ENCODE peak calls at places on chromosomes 11 and 22, in four cellular contexts. U is HCT116, V is H1, Y is K562. I is an unnamed sample.

GRCh38 chr11:66842896-66843775 is at the start of gene RCE1:
- DNase-seq in U (peak; percentile 65), V (no peak), Y (peak; percentile 95), I (peak; percentile 71)

GRCh38 chr11:84714316-84714780 is 912.8 kb downstream of the DLG2 start:
- DNase-seq in U (peak; percentile 12), V (no peak), Y (peak; percentile 25), I (peak; percentile 58)

GRCh38 chr11:819943-820649 is 1.4 kb downstream of the PNPLA2 start:
- DNase-seq in U (peak; percentile 85), V (no peak), Y (peak; percentile 80), I (peak; percentile 94)

GRCh38 chr11:35364101-35364780 is 55.1 kb downstream of the SLC1A2 start:
- DNase-seq in U (peak; percentile 29), V (no peak), Y (no peak), I (no peak)

GRCh38 chr11:75223954-75224643 is 16.5 kb upstream of the TPBGL start:
- DNase-seq in U (no peak), V (no peak), Y (peak; percentile 37), I (peak; percentile 17)

GRCh38 chr22:36465232-36466021 is 16.0 kb downstream of the TXN2 start:
- DNase-seq in U (peak; percentile 86), V (no peak), Y (no peak), I (peak; percentile 31)

GRCh38 chr11:111193924-111194490 is 51.5 kb upstream of the POU2AF2 start:
- DNase-seq in U (no peak), V (no peak), Y (no peak), I (no peak)

GRCh38 chr22:44261861-44262595 is 50.7 kb downstream of the SHISAL1 start:
- DNase-seq in U (no peak), V (no peak), Y (no peak), I (no peak)

GRCh38 chr11:5380740-5381342 is 2.8 kb upstream of the OR51M1 start:
- DNase-seq in U (peak; percentile 36), V (peak; percentile 31), Y (peak; percentile 53), I (peak; percentile 52)

GRCh38 chr11:2555376-2555775 is 110.6 kb downstream of the KCNQ1 start:
- DNase-seq in U (no peak), V (no peak), Y (no peak), I (no peak)

GRCh38 chr22:34111210-34111824 is 191.0 kb upstream of the LARGE1 start:
- DNase-seq in U (no peak), V (no peak), Y (peak; percentile 11), I (peak; percentile 22)

GRCh38 chr11:125950696-125951645 is 5.1 kb downstream of the VSIG10L2 start:
- DNase-seq in U (no peak), V (no peak), Y (no peak), I (no peak)

GRCh38 chr22:44429941-44430587 is 68.0 kb downstream of the RTL6 start:
- DNase-seq in U (no peak), V (no peak), Y (no peak), I (no peak)

GRCh38 chr22:40324468-40325305 is 21.6 kb upstream of the ADSL start:
- DNase-seq in U (no peak), V (no peak), Y (no peak), I (no peak)

GRCh38 chr11:4187055-4187988 is 92.7 kb downstream of the RRM1 start:
- DNase-seq in U (peak; percentile 29), V (peak; percentile 60), Y (peak; percentile 87), I (peak; percentile 39)

GRCh38 chr22:37172266-37173245 is 15.5 kb downstream of the C1QTNF6 start:
- DNase-seq in U (no peak), V (no peak), Y (no peak), I (no peak)

GRCh38 chr22:27930246-27931060 is 11.4 kb upstream of the PITPNB start:
- DNase-seq in U (no peak), V (no peak), Y (no peak), I (no peak)

GRCh38 chr11:78715639-78716311 is 141.1 kb upstream of the NARS2 start:
- DNase-seq in U (peak; percentile 73), V (peak; percentile 69), Y (peak; percentile 59), I (peak; percentile 57)

GRCh38 chr11:888290-889212 is 22.1 kb downstream of the CHID1 start:
- DNase-seq in U (no peak), V (no peak), Y (no peak), I (no peak)

GRCh38 chr11:65885808-65886536 is 2.3 kb downstream of the FIBP start:
- DNase-seq in U (no peak), V (no peak), Y (no peak), I (no peak)

GRCh38 chr11:16814410-16815046 is 76.1 kb downstream of the C11orf58 start:
- DNase-seq in U (no peak), V (no peak), Y (no peak), I (no peak)

GRCh38 chr11:47941907-47942558 is 38.3 kb upstream of the PTPRJ start:
- DNase-seq in U (no peak), V (no peak), Y (no peak), I (peak; percentile 68)

GRCh38 chr11:31240340-31240904 is 129.1 kb downstream of the DCDC1 start:
- DNase-seq in U (peak; percentile 59), V (no peak), Y (peak; percentile 24), I (peak; percentile 59)

GRCh38 chr22:17370766-17371181 is 1.5 kb downstream of the CECR2 start:
- DNase-seq in U (no peak), V (no peak), Y (no peak), I (no peak)

GRCh38 chr22:28139993-28140392 is 220.9 kb upstream of the PITPNB start:
- DNase-seq in U (no peak), V (no peak), Y (no peak), I (no peak)

GRCh38 chr22:25482868-25483639 is 81.4 kb upstream of the GRK3 start:
- DNase-seq in U (no peak), V (no peak), Y (no peak), I (no peak)

GRCh38 chr22:36954251-36955014 is 41.0 kb downstream of the CSF2RB start:
- DNase-seq in U (no peak), V (no peak), Y (no peak), I (no peak)

GRCh38 chr11:29227816-29228215 is 789.0 kb downstream of the KCNA4 start:
- DNase-seq in U (no peak), V (no peak), Y (no peak), I (no peak)

GRCh38 chr22:41487037-41487963 is 18.4 kb downstream of the ACO2 start:
- DNase-seq in U (no peak), V (no peak), Y (no peak), I (no peak)

DNA sequence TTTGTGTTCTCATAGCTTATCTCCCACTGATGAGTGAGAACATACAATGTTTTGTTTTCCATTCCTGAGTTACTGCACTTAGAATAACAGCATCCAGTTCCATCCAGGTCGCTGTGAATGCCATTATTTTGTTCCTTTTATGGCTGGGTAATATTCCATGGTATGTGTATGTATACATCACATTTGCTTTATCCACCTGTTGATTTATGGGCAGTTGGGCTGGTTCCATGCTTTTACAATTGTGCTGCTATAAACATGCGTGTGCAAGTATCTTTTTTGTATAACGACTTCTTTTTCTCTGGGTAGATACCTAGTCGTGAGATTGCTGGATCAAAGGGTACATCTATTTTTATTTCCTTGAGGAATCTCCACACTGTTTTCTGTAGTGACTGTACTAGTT is 74.8 kb downstream of the ZNF280B start:
- DNase-seq in U (no peak), V (no peak), Y (no peak), I (no peak)
- H3K9ac ChIP-seq in U (no peak overlapping the region), V (no peak overlapping the region), Y (no peak overlapping the region), I (no peak overlapping the region)

DNA sequence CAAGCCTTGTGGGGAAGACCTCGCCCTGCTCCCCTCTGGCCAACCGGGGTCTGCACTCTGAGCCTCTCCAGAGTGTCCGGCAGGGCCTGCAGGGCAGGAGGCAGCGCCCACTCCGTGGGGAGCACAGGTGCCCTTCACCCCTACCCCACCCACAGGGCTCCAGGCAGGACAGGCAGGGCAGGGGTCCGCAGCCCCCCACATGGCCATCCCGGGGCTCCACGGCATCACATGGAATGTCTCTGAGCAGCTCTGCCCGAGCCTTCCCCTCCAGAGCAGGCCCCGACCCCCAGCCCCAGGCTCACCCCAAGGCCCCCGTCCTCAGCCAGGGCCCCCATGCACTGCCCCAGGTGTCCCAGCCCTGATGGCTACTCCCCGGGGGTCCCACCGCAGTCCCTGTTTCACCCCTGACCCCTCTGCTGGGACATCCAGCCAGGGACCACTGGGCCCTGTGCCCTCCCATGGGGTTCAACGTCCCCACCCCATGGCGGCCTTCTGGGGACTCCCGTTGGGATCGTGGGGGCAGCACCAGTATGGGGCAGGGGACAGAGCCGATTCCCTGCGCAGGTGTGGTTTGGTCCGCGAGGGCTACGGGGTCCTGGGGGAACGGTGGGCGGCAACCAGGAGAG is 77.7 kb downstream of the BRD1 start:
- DNase-seq in U (no peak), V (no peak), Y (peak; percentile 2), I (no peak)
- TF ChIP-seq ZNF274 in U (no peak), V (no peak), Y (no peak), I (no peak)

GRCh38 chr22:35456757-35457156 is 56.8 kb downstream of the MCM5 start:
- DNase-seq in U (no peak), V (no peak), Y (no peak), I (no peak)

GRCh38 chr22:35459423-35459894 is 59.5 kb downstream of the MCM5 start:
- DNase-seq in U (no peak), V (no peak), Y (no peak), I (no peak)

GRCh38 chr22:35458547-35459422 is 58.8 kb downstream of the MCM5 start:
- DNase-seq in U (no peak), V (no peak), Y (no peak), I (no peak)

GRCh38 chr22:35455529-35455928 is 55.6 kb downstream of the MCM5 start:
- DNase-seq in U (no peak), V (no peak), Y (no peak), I (no peak)

DNA sequence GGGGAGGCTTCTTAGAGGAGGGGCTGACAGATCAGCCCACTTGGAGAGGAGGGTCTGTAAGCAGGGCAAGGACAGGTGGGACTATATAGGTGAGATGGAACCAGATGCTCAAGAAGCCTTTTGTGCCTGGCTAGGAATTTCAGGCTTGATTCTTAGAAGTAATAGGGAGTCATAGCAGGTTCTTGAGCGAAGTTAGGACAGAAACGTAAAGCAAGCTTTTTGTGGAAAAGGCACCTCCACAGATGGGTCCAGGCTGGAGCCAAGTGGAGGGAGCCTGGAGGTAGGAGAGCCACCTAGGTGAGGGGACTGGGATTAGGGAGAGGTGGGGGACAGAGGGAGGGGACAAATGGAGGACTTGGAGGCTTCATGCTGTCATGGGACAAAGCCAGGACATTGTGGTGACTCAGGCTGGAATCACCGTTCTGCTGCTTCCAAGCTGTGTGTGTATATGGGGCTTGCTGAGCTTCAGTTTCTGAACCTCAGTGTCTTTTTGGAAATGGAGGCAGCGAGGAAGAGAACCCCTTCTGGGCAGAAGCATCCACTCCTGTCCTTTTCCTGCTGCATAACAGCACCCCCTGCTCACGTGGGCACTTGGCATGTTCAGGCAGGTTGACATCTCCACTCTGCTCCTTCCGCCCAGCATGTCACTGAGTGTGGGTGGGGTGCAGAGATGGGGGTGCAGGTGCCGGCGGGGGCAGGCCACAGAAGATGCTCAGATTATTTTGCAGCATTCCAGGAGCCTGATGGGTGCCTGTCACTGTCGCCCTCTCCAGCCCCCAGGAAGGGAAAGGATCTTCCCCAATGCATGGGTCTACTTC is 58.0 kb downstream of the MCM5 start:
- DNase-seq in U (no peak), V (no peak), Y (no peak), I (no peak)
- H3K9ac ChIP-seq in U (no peak overlapping the region), V (no peak overlapping the region), Y (no peak overlapping the region), I (no peak overlapping the region)

DNA sequence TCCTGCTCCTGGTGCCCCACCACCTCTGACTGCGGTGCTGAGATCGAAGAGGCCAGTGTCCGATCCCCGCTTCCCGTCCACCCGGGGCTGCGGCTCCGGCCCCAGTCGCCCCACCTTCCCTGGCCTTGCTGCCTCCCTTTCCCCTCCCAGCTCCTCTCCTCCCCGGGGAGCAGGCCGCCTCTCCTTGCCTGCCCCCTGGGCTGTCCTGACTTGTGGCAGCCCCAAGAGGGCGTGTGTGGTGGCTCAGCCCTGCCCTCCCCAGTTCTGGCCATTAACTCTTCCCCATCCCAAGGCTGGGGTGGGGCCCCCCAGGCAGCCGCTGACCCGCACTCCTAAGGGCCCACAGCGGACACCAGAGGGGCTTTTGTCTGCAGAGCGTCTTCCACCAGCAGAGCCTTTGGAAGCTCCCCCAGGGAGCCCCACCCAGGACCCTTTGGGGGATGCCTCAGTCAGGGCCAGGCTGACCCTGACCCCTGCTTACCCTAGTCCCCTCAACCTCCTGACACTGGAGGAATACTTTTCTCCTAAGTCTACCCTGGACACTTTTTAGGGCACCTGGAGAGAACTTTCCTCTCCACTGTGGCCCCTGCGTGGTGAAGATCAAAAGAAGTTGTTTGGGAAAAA is 16.7 kb downstream of the RTN4RL2 start:
- DNase-seq in U (no peak), V (no peak), Y (no peak), I (no peak)
- TF ChIP-seq ZNF274 in U (no peak), V (no peak), Y (no peak), I (no peak)

I was measured in HepG2.